ENCODE peak calls at places on chromosomes 13 and 19, in ten cellular contexts. U is kidney epithelial cell, I is nephron progenitor cell, P is NB4, V is heart left ventricle, N is Caco-2, G is BJ, C is HepG2, S is LNCaP clone FGC, J is GM06990. K is an unnamed sample.

GRCh38 chr19:11238781-11239376 is 540 bp upstream of the ANGPTL8 start:
- DNase-seq in U (no peak), I (no peak), P (no peak), V (no peak), N (no peak), G (no peak), C (no peak), S (no peak), J (no peak), K (no peak)

GRCh38 chr19:10418281-10419199 is 1.8 kb upstream of the PDE4A start:
- DNase-seq in U (no peak), I (peak), P (peak), V (no peak), N (no peak), G (no peak), C (no peak), S (no peak), J (no peak), K (peak)

GRCh38 chr13:51154029-51154555 is 43.0 kb upstream of the C13orf42 start:
- DNase-seq in U (no peak), I (no peak), P (peak), V (no peak), N (no peak), G (no peak), C (no peak), S (no peak), J (no peak), K (no peak)

GRCh38 chr19:36225219-36225892 is 10.4 kb downstream of the ZNF146 start:
- DNase-seq in U (no peak), I (no peak), P (no peak), V (no peak), N (no peak), G (peak), C (no peak), S (no peak), J (no peak), K (no peak)

GRCh38 chr13:92012787-92013186 is 614.4 kb downstream of the GPC5 start:
- DNase-seq in U (no peak), I (no peak), P (no peak), V (no peak), N (no peak), G (no peak), C (no peak), S (no peak), J (no peak), K (no peak)

GRCh38 chr13:27573265-27573664 is 47.1 kb downstream of the LNX2 start:
- DNase-seq in U (peak), I (no peak), P (peak), V (no peak), N (no peak), G (peak), C (peak), S (no peak), J (no peak), K (no peak)

GRCh38 chr19:2711175-2711936 is 8.9 kb upstream of the GNG7 start:
- DNase-seq in U (no peak), I (no peak), P (peak), V (no peak), N (no peak), G (no peak), C (no peak), S (no peak), J (no peak), K (no peak)

GRCh38 chr19:58003153-58003828 is 671 bp upstream of the ZNF606 start:
- DNase-seq in U (no peak), I (no peak), P (no peak), V (no peak), N (no peak), G (no peak), C (no peak), S (no peak), J (no peak), K (no peak)

GRCh38 chr19:19034204-19034624 is 811 bp downstream of the ARMC6 start:
- DNase-seq in U (no peak), I (peak), P (peak), V (no peak), N (peak), G (peak), C (peak), S (peak), J (peak), K (peak)

GRCh38 chr13:113559061-113559460 is 25.5 kb upstream of the TFDP1 start:
- DNase-seq in U (no peak), I (no peak), P (no peak), V (no peak), N (no peak), G (no peak), C (no peak), S (no peak), J (no peak), K (no peak)

GRCh38 chr13:46951516-46951915 is 54.7 kb upstream of the HTR2A start:
- DNase-seq in U (no peak), I (no peak), P (no peak), V (no peak), N (no peak), G (no peak), C (no peak), S (no peak), J (no peak), K (no peak)

GRCh38 chr19:15108145-15108844 is 1.1 kb downstream of the SYDE1 start:
- DNase-seq in U (no peak), I (no peak), P (no peak), V (no peak), N (no peak), G (no peak), C (no peak), S (no peak), J (no peak), K (no peak)

DNA sequence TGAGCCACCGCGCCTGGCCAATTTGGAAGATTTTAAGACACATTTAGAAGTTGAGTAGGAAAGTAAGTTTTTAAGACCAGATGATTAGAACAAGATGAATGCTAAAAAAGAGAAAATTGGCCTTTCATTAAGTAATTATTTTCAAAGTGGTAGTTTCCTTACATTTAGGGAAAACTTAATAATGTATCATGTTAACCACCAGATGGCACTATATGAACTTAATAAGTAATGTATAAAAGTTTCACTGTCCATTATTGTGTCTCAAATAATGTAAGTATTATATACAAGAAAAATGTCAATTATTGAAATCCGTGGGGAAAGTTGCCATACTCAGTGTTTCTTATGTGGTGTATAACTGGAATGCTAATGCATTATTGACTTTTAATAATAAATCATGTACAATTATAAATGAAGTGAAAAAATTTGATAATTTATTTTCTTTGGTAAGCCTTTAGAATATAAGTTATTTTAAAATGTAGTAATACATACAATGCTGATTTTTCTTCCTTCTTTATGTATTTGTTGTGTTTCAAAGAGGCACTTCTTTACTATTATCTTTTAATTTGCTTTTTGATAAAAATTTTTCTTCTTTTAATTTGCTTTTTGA is 29.2 kb downstream of the COG6 start:
- DNase-seq in U (no peak), I (no peak), P (peak), V (no peak), N (no peak), G (peak), C (peak), S (no peak), J (peak), K (peak)
- TF ChIP-seq CTCF in U (no peak), I (peak), P (no peak), V (peak), N (no peak), G (peak), C (peak), S (peak), J (no peak), K (peak)

GRCh38 chr13:28753208-28753892 is 34.6 kb upstream of the SLC46A3 start:
- DNase-seq in U (peak), I (no peak), P (peak), V (peak), N (peak), G (peak), C (peak), S (peak), J (no peak), K (no peak)

GRCh38 chr13:28755546-28755870 is 36.7 kb upstream of the SLC46A3 start:
- DNase-seq in U (no peak), I (no peak), P (no peak), V (no peak), N (no peak), G (peak), C (no peak), S (no peak), J (no peak), K (no peak)

GRCh38 chr13:28751210-28751935 is 32.6 kb upstream of the SLC46A3 start:
- DNase-seq in U (no peak), I (no peak), P (no peak), V (no peak), N (no peak), G (no peak), C (no peak), S (no peak), J (no peak), K (no peak)

GRCh38 chr13:28753946-28754345 is 35.2 kb upstream of the SLC46A3 start:
- DNase-seq in U (no peak), I (no peak), P (no peak), V (no peak), N (no peak), G (no peak), C (no peak), S (no peak), J (no peak), K (no peak)

GRCh38 chr13:28754698-28755545 is 36.2 kb upstream of the SLC46A3 start:
- DNase-seq in U (no peak), I (no peak), P (peak), V (peak), N (no peak), G (no peak), C (peak), S (no peak), J (peak), K (peak)
- TF ChIP-seq CTCF in U (no peak), I (no peak), P (peak), V (peak), N (no peak), G (peak), C (no peak), S (peak), J (peak), K (no peak)

GRCh38 chr13:71879129-71879535 is 12.1 kb upstream of the DACH1 start:
- DNase-seq in U (no peak), I (peak), P (peak), V (no peak), N (no peak), G (no peak), C (peak), S (no peak), J (no peak), K (peak)
- TF ChIP-seq CTCF in U (peak), I (peak), P (peak), V (peak), N (peak), G (peak), C (peak), S (peak), J (peak), K (peak)

GRCh38 chr13:54445453-54445852 is 1416.8 kb downstream of the OLFM4 start:
- DNase-seq in U (no peak), I (no peak), P (peak), V (no peak), N (no peak), G (no peak), C (no peak), S (no peak), J (no peak), K (no peak)

GRCh38 chr13:54445865-54446264 is 1417.3 kb downstream of the OLFM4 start:
- DNase-seq in U (no peak), I (no peak), P (no peak), V (no peak), N (no peak), G (no peak), C (no peak), S (no peak), J (no peak), K (no peak)

DNA sequence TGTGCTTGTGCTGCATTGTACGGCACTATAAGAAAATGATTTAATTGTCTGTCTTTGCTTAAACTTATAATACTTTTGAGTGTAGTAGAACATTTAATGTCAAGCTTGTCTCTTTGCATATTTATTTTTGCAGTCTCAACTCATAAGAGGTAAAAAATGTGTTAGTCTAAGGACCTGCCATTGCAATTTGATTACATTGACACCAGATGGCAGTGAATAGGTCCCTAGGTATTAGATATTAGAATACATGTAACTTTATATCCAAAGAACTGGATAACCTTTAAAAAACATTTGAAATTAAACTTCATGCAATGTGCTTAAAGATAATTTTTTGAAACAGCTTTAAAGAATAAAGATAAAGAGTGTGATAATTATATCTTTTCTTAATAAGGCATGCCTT is 1421.3 kb downstream of the OLFM4 start:
- DNase-seq in U (no peak), I (no peak), P (no peak), V (no peak), N (no peak), G (no peak), C (no peak), S (peak), J (no peak), K (no peak)
- TF ChIP-seq CTCF in U (no peak), I (peak), P (peak), V (no peak), N (peak), G (no peak), C (no peak), S (peak), J (no peak), K (no peak)

GRCh38 chr13:73417012-73417615 is 358.3 kb downstream of the KLF5 start:
- DNase-seq in U (no peak), I (no peak), P (peak), V (no peak), N (no peak), G (no peak), C (peak), S (no peak), J (no peak), K (peak)
- TF ChIP-seq CTCF in U (peak), I (no peak), P (peak), V (peak), N (peak), G (peak), C (peak), S (peak), J (peak), K (no peak)

DNA sequence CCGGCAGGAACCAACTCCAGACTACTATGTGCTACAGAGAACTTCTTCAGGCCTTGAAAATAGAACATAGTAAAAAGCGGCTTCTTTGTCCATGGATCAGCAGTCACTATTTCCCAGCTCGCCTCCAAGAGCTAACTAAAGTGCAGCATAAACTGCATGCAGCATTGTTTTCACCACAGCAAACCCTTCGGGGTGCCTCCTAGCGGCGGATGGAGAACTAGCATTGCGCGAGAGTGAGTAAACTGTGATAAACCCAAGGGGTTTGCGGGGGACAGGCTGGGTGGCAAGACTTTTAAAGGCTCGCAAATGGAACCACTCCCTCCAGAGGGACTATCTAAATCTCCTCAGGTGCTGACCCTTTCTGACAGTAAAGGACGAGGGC is 21.6 kb upstream of the SGCG start:
- DNase-seq in U (peak), I (peak), P (peak), V (no peak), N (no peak), G (no peak), C (peak), S (no peak), J (no peak), K (peak)
- TF ChIP-seq CTCF in U (peak), I (peak), P (peak), V (peak), N (no peak), G (peak), C (peak), S (peak), J (peak), K (peak)

DNA sequence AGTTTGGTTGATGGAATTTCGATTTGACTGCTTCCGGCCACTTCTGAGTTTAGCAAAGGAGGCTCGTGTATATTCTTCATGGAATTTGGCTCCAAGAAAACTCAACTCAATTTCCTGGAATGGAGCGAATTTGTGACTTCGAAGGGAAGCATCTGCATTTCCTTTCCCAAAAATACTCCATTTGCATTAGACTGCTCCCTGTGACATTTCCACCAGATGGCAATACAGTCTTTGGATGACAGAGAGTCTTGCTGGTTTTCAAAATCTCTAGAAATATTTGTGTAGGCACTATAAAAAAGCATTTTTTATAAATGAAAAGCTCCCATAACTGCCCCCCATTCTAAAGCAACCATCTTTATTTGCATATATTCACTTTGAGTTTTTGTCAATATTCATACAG is 4.1 kb downstream of the C1QTNF9 start:
- DNase-seq in U (no peak), I (no peak), P (no peak), V (no peak), N (no peak), G (no peak), C (no peak), S (no peak), J (no peak), K (no peak)
- TF ChIP-seq CTCF in U (peak), I (no peak), P (peak), V (peak), N (peak), G (peak), C (peak), S (peak), J (no peak), K (no peak)

GRCh38 chr13:84870190-84870589 is 929.0 kb downstream of the SLITRK6 start:
- DNase-seq in U (no peak), I (no peak), P (peak), V (no peak), N (peak), G (no peak), C (peak), S (no peak), J (no peak), K (no peak)
- TF ChIP-seq CTCF in U (no peak), I (peak), P (peak), V (no peak), N (peak), G (peak), C (peak), S (peak), J (no peak), K (peak)

DNA sequence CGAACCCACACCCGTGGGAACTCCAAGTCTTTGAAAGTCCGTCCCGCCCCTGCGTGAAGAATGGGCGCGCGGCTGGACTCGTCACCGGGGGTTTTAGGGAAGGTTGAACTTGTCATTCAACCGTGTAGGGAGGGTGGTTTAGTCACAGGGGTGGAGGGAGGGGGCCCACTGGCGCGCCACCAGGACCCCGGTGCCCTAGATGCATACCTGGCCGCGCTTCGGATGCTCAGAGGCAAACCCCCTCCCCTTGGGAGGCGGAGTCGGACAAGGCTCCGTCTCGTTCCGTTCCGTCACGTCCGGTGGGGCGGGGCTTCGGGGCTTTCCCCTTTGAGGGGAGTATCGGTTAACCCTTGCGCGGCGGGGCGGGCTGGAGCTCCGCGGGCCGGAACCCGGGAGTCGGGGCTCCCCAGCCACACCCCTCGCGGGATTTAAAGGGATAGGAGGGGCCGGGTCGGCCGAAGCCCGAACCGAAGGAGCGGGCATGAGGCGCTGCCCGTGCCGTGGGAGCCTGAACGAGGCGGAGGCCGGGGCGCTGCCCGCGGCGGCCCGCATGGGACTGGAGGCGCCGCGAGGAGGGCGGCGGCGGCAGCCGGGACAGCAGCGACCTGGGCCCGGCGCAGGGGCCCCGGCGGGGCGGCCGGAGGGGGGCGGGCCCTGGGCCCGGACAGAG is at the start of the genes COQ8B and ITPKC:
- DNase-seq in U (peak), I (peak), P (peak), V (peak), N (peak), G (peak), C (peak), S (peak), J (peak), K (peak)
- TF ChIP-seq CTCF in U (no peak), I (no peak), P (no peak), V (no peak), N (no peak), G (no peak), C (no peak), S (no peak), J (no peak), K (no peak)

K was measured in GM13976.